ENCODE peak calls at places on chromosomes 13 and 19, in six cellular contexts. V is HCT116, P is HepG2, R is breast epithelium, B is suprapubic skin, A is transverse colon. G is an unnamed sample. For H3K4me1, the result is how much of the 10 kb centered on the place peaks cover.

GRCh38 chr13:104460553-104460952 is 1394.3 kb upstream of the SLC10A2 start:
- DNase-seq in V (no peak), P (no peak), R (no peak), B (no peak), A (no peak), G (no peak)

GRCh38 chr13:46369506-46370268 is 17.4 kb downstream of the RUBCNL start:
- DNase-seq in V (no peak), P (no peak), R (no peak), B (no peak), A (no peak), G (no peak)

GRCh38 chr13:50668882-50669281 is 174.6 kb downstream of the DLEU7 start:
- DNase-seq in V (no peak), P (no peak), R (no peak), B (no peak), A (no peak), G (no peak)

GRCh38 chr13:74929436-74929835 is 552.5 kb downstream of the TBC1D4 start:
- DNase-seq in V (no peak), P (no peak), R (no peak), B (no peak), A (no peak), G (no peak)

GRCh38 chr19:13055213-13056051 is 47.2 kb downstream of the LYL1 start:
- DNase-seq in V (no peak), P (no peak), R (peak), B (peak), A (peak), G (peak)

GRCh38 chr19:50416034-50416814 is 2.5 kb upstream of the SPIB start:
- DNase-seq in V (no peak), P (no peak), R (no peak), B (no peak), A (no peak), G (no peak)

GRCh38 chr13:75359266-75359665 is 122.7 kb downstream of the TBC1D4 start:
- DNase-seq in V (peak), P (no peak), R (no peak), B (no peak), A (no peak), G (no peak)

GRCh38 chr19:46955114-46955812 is 64.4 kb upstream of the NPAS1 start:
- DNase-seq in V (no peak), P (peak), R (no peak), B (no peak), A (no peak), G (no peak)

GRCh38 chr19:39778763-39779162 is at the start of gene LEUTX:
- DNase-seq in V (no peak), P (no peak), R (no peak), B (no peak), A (no peak), G (no peak)

GRCh38 chr19:32202244-32202643 is 143.2 kb upstream of the ZNF507 start:
- DNase-seq in V (no peak), P (no peak), R (no peak), B (no peak), A (no peak), G (no peak)
- TF ChIP-seq POLR2AphosphoS5 in V (no peak), P (no peak), R (no peak), B (no peak), A (no peak), G (no peak)

GRCh38 chr19:29672933-29673336 is 7.7 kb downstream of the PLEKHF1 start:
- DNase-seq in V (no peak), P (no peak), R (peak), B (no peak), A (peak), G (peak)

GRCh38 chr19:29672319-29672932 is 7.2 kb downstream of the PLEKHF1 start:
- DNase-seq in V (no peak), P (no peak), R (peak), B (no peak), A (no peak), G (peak)

GRCh38 chr19:29673451-29674371 is 8.4 kb downstream of the PLEKHF1 start:
- DNase-seq in V (no peak), P (no peak), R (peak), B (no peak), A (no peak), G (peak)

GRCh38 chr19:29670255-29670654 is 5.0 kb downstream of the PLEKHF1 start:
- DNase-seq in V (no peak), P (no peak), R (peak), B (no peak), A (no peak), G (no peak)

DNA sequence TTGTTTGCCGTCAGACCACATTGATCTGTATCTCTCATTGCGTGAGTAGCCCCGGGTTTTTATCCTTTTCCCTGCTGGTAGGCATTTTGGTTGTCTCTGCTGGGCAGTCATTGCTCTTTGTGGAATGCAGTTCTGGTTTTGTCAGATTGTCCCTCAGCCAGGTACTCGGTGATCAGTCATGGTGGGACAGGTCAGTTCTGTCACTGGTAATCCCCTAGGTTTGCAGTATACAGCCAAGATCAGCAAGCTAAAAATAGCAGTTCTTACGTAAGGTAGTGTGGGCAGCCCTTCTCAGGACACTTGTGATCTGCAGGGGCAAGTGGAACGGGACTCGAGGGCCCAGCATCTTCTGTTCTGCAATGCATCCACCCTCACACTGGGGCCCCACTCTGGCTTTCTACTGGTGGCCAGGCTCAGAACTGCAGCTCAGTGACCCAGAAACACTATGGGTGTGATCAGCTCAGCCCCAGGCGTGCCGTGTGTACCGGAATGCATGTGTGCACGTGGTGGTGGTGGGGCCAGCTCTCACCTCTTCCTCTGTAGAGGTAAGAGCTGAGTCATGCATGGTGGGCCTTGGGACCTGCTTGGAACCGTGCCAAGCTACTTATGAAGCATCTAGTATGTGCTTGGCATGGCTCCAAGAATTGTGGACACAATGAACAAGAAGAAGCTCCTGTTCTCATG is 6.3 kb downstream of the PLEKHF1 start:
- DNase-seq in V (no peak), P (peak), R (peak), B (no peak), A (peak), G (peak)
- H3K4me1 ChIP-seq in V (under half), P (under half), R (under half), B (half or more), A (under half), G (under half)

GRCh38 chr13:91249370-91249769 is 98.1 kb upstream of the MIR17HG start:
- DNase-seq in V (no peak), P (no peak), R (no peak), B (no peak), A (no peak), G (no peak)
- TF ChIP-seq POLR2AphosphoS5 in V (no peak), P (no peak), R (no peak), B (no peak), A (no peak), G (no peak)

GRCh38 chr13:40063278-40063698 is 407.8 kb downstream of the COG6 start:
- DNase-seq in V (no peak), P (no peak), R (no peak), B (no peak), A (no peak), G (no peak)
- H3K4me1 ChIP-seq in V (under half), P (half or more), R (under half), B (under half), A (under half), G (under half)

GRCh38 chr19:38315657-38316476 is at the start of gene YIF1B:
- DNase-seq in V (peak), P (peak), R (peak), B (peak), A (peak), G (peak)
- TF ChIP-seq POLR2AphosphoS5 in V (peak), P (peak), R (peak), B (no peak), A (peak), G (peak)

GRCh38 chr19:18796239-18796638 is 5.1 kb upstream of the COMP start:
- DNase-seq in V (no peak), P (no peak), R (no peak), B (no peak), A (no peak), G (no peak)
- H3K4me1 ChIP-seq in V (under half), P (under half), R (under half), B (under half), A (under half), G (under half)

GRCh38 chr19:3969435-3970312 is 1.2 kb downstream of the DAPK3 start:
- DNase-seq in V (no peak), P (peak), R (no peak), B (peak), A (no peak), G (peak)
- TF ChIP-seq POLR2AphosphoS5 in V (no peak), P (no peak), R (peak), B (no peak), A (peak), G (peak)

GRCh38 chr13:77431449-77431848 is 104.1 kb upstream of the SCEL start:
- DNase-seq in V (no peak), P (no peak), R (no peak), B (no peak), A (no peak), G (no peak)
- H3K4me1 ChIP-seq in V (under half), P (under half), R (under half), B (under half), A (under half), G (under half)

DNA sequence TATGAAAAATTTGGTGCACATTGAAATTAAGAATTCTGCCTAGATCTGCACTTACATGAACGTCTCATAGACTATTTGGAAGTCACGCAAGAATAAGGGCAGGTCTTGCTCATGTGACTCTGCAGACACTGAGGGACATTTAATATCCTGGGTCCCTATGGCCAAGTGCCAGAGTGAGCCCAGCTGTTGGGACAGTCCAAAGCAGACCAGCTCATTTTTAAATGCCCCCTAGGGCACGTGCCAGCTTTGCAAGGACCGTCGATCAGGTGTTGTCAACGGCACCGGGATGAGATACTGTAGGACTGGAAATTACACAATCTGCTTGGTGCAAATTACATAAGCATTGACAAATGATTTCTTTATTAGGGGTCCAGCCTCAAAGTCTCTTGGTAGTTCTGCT is 293.6 kb downstream of the TEX29 start:
- DNase-seq in V (no peak), P (no peak), R (no peak), B (no peak), A (no peak), G (no peak)
- TF ChIP-seq POLR2AphosphoS5 in V (no peak), P (no peak), R (no peak), B (no peak), A (no peak), G (no peak)

G was measured in sigmoid colon.